ENCODE peak calls at places on chromosomes 1 and 21, in five cellular contexts. V, E, M, W and S are unnamed samples.

GRCh38 chr21:28899744-28900143 is 92.9 kb downstream of the LTN1 start:
- DNase-seq in V (peak), E (no peak), M (no peak), W (no peak), S (no peak)

GRCh38 chr1:11187000-11187399 is 2.2 kb upstream of the ANGPTL7 start:
- DNase-seq in V (no peak), E (no peak), M (no peak), W (no peak), S (no peak)

GRCh38 chr21:33789697-33790096 is 125.9 kb downstream of the ATP5PO start:
- DNase-seq in V (no peak), E (no peak), M (no peak), W (no peak), S (no peak)

GRCh38 chr1:77513839-77514763 is 168.4 kb downstream of the ZZZ3 start:
- DNase-seq in V (peak), E (peak), M (peak), W (no peak), S (no peak)

GRCh38 chr1:215719569-215719968 is 152.5 kb downstream of the KCTD3 start:
- DNase-seq in V (peak), E (no peak), M (no peak), W (no peak), S (no peak)

GRCh38 chr1:214441119-214441518 is 110.3 kb downstream of the PTPN14 start:
- DNase-seq in V (peak), E (no peak), M (no peak), W (no peak), S (no peak)

GRCh38 chr1:60634106-60634505 is 448.3 kb upstream of the NFIA start:
- DNase-seq in V (no peak), E (no peak), M (no peak), W (no peak), S (no peak)

GRCh38 chr1:9394010-9394409 is 101.3 kb downstream of the SPSB1 start:
- DNase-seq in V (no peak), E (no peak), M (no peak), W (no peak), S (no peak)

GRCh38 chr21:40605094-40605493 is 241.9 kb downstream of the DSCAM start:
- DNase-seq in V (no peak), E (no peak), M (no peak), W (no peak), S (no peak)

GRCh38 chr1:196361112-196361714 is 247.0 kb downstream of the KCNT2 start:
- DNase-seq in V (peak), E (no peak), M (no peak), W (no peak), S (no peak)

GRCh38 chr1:222920169-222920568 is 105.3 kb downstream of the DISP1 start:
- DNase-seq in V (no peak), E (no peak), M (no peak), W (no peak), S (no peak)

GRCh38 chr1:211145944-211146343 is 12.0 kb upstream of the KCNH1 start:
- DNase-seq in V (no peak), E (no peak), M (no peak), W (no peak), S (peak)

GRCh38 chr1:44031900-44032817 is 897 bp upstream of the SLC6A9 start:
- DNase-seq in V (peak), E (peak), M (no peak), W (no peak), S (no peak)

GRCh38 chr1:167000546-167000945 is 11.5 kb downstream of the MAEL start:
- DNase-seq in V (no peak), E (no peak), M (no peak), W (no peak), S (no peak)

GRCh38 chr1:25041869-25042268 is 111.8 kb upstream of the RUNX3 start:
- DNase-seq in V (no peak), E (no peak), M (no peak), W (no peak), S (no peak)

GRCh38 chr21:18443686-18444085 is 40.1 kb upstream of the TMPRSS15 start:
- DNase-seq in V (no peak), E (no peak), M (no peak), W (no peak), S (no peak)

GRCh38 chr1:197683895-197684553 is 91.3 kb downstream of the DENND1B start:
- DNase-seq in V (no peak), E (no peak), M (no peak), W (no peak), S (no peak)